ENCODE peak calls at places on chromosomes 4 and X, in seven cellular contexts. K is WTC11, W is ascending aorta, M is choroid plexus epithelial cell, O is MCF 10A, V is fibroblast of mammary gland, Z is breast epithelium. D is an unnamed sample.

GRCh38 chr4:106021737-106022410 is 126.6 kb downstream of the NPNT start:
- DNase-seq in K (no peak), W (no peak), M (no peak), O (no peak), V (no peak), Z (no peak), D (no peak)

GRCh38 chr4:1471443-1472147 is 65.4 kb upstream of the NKX1-1 start:
- DNase-seq in K (peak; percentile 11), W (no peak), M (no peak), O (no peak), V (no peak), Z (no peak), D (no peak)

GRCh38 chrX:103791233-103791632 is 14.6 kb downstream of the PLP1 start:
- DNase-seq in K (no peak), W (no peak), M (peak; percentile 41), O (no peak), V (no peak), Z (no peak), D (no peak)

GRCh38 chr4:5192271-5192670 is 141.0 kb downstream of the STK32B start:
- DNase-seq in K (no peak), W (no peak), M (no peak), O (no peak), V (no peak), Z (no peak), D (no peak)

GRCh38 chrX:9532349-9532748 is 67.5 kb downstream of the TBL1X start:
- DNase-seq in K (no peak), W (no peak), M (peak; percentile 51), O (no peak), V (peak; percentile 65), Z (no peak), D (no peak)

GRCh38 chr4:123603165-123603564 is 206.6 kb downstream of the SPRY1 start:
- DNase-seq in K (no peak), W (no peak), M (peak; percentile 52), O (peak; percentile 94), V (peak; percentile 56), Z (no peak), D (no peak)

GRCh38 chrX:48761674-48762471 is at the start of gene GLOD5:
- DNase-seq in K (peak; percentile 76), W (no peak), M (peak; percentile 34), O (peak; percentile 69), V (peak; percentile 3), Z (peak; percentile 67), D (peak; percentile 71)

GRCh38 chrX:23390979-23391378 is 56.3 kb downstream of the PTCHD1 start:
- DNase-seq in K (no peak), W (no peak), M (no peak), O (no peak), V (no peak), Z (no peak), D (no peak)

GRCh38 chrX:9907645-9908387 is 59.3 kb upstream of the CLDN34 start:
- DNase-seq in K (no peak), W (no peak), M (peak; percentile 74), O (peak; percentile 85), V (peak; percentile 81), Z (no peak), D (no peak)

GRCh38 chrX:39162322-39162721 is 361.1 kb downstream of the MID1IP1 start:
- DNase-seq in K (peak; percentile 26), W (no peak), M (no peak), O (no peak), V (no peak), Z (no peak), D (no peak)

DNA sequence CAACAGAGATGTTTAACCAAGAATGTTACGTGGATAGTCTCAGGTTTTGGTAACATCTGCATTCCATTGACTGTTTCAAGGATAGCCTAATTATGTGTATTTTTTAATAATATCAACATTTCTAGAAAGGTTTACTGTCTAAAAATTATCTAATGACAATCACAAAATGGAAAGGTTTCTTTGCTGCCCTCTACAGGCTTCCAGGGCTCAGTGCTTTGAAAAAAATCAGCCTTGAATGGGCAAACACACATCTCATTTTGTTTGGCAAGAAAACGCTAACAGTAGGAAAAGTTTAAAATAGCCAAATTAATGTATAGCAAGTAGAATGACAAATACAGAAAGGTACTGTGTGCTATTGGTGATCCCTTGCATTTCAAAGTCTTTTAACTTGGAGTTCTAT is 223.4 kb upstream of the PRPS2 start:
- DNase-seq in K (no peak), W (no peak), M (peak; percentile 17), O (peak; percentile 39), V (peak; percentile 25), Z (no peak), D (no peak)
- TF ChIP-seq CTCF in K (peak; percentile 21), W (no peak), M (peak; percentile 65), O (peak; percentile 51), V (peak; percentile 72), Z (no peak), D (peak; percentile 75)

GRCh38 chr4:6608758-6609414 is 31.6 kb upstream of the MRFAP1 start:
- DNase-seq in K (peak; percentile 38), W (no peak), M (peak; percentile 26), O (no peak), V (no peak), Z (no peak), D (no peak)
- TF ChIP-seq CTCF in K (no peak), W (no peak), M (peak; percentile 38), O (no peak), V (no peak), Z (no peak), D (no peak)

GRCh38 chr4:110171981-110172380 is 26.4 kb downstream of the ELOVL6 start:
- DNase-seq in K (no peak), W (no peak), M (no peak), O (no peak), V (no peak), Z (no peak), D (no peak)
- TF ChIP-seq CTCF in K (no peak), W (no peak), M (no peak), O (no peak), V (no peak), Z (no peak), D (no peak)

DNA sequence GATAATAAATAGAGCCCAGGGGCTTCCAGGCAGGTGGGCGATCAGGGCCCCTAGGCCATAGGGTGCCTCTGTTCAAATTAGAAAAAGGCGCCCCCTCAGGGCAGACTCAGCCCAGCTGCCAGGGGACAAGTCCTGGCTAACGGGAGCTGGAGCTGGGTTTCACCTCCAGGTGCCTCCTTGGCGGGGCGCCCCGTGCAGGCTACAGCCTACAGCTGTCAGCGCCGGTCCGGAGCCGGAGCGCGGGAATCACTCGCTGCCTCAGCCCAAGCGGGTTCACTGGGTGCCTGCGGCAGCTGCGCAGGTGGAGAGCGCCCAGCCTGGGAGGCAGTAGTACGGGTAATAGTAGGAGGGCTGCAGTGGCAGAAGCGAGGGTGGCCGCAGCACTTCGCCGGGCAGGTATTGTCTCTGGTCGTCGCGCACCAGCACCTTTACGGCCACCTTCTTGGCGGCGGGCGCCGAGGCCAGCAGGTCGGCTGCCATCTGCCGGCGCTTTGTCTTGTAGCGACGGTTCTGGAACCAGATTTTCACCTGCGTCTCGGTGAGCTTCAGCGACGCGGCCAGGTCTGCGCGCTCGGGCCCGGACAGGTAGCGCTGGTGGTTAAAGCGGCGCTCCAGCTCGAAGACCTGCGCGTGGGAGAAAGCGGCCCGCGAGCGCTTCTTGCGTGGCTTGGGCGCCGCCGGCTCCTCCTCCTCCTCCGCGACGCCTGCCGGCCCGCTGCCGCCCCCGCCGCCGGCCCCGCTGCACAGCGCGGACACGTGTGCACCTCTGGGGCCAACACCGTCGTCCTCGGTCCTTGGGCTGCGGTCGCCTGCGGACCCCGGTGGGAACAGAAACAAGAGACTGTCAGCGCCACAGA is 2.4 kb downstream of the NKX3-2 start:
- DNase-seq in K (peak; percentile 80), W (no peak), M (no peak), O (no peak), V (no peak), Z (no peak), D (peak; percentile 71)
- TF ChIP-seq CTCF in K (no peak), W (no peak), M (peak; percentile 38), O (no peak), V (peak; percentile 15), Z (peak; percentile 14), D (peak; percentile 46)

GRCh38 chr4:139015948-139016451 is 419 bp downstream of the NOCT start:
- DNase-seq in K (no peak), W (no peak), M (peak; percentile 48), O (peak; percentile 46), V (peak; percentile 32), Z (peak; percentile 25), D (no peak)
- TF ChIP-seq CTCF in K (no peak), W (no peak), M (no peak), O (no peak), V (no peak), Z (no peak), D (no peak)

DNA sequence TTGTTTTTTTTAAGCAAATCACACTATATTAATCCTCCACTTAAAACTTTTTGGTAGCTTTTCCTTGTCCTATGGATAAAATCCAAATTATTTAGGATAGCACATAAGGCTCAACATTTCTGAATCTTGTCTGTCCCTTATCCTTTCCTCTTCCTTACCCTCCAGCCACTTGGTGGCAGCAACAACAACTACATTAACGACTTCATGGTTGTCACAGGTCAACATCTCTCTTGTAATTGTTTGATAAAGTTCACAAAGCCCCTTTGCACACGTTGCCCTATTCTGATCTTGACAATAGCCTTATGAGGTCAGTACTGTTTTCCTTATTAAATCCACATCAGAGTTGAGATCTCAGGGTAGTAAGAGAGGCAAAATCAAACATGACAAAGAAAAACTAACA is 269.0 kb upstream of the PABPC4L start:
- DNase-seq in K (peak; percentile 32), W (no peak), M (peak; percentile 28), O (peak; percentile 31), V (peak; percentile 0), Z (no peak), D (no peak)
- TF ChIP-seq CTCF in K (peak; percentile 27), W (no peak), M (peak; percentile 39), O (no peak), V (no peak), Z (no peak), D (peak; percentile 66)

GRCh38 chr4:112952301-112952700 is 97.2 kb upstream of the ANK2 start:
- DNase-seq in K (no peak), W (no peak), M (no peak), O (no peak), V (no peak), Z (no peak), D (no peak)

GRCh38 chr4:112947616-112948015 is 101.8 kb upstream of the ANK2 start:
- DNase-seq in K (no peak), W (no peak), M (no peak), O (no peak), V (no peak), Z (no peak), D (no peak)

GRCh38 chr4:112953295-112953694 is 96.2 kb upstream of the ANK2 start:
- DNase-seq in K (no peak), W (no peak), M (no peak), O (no peak), V (no peak), Z (no peak), D (no peak)

GRCh38 chr4:112956458-112956857 is 93.0 kb upstream of the ANK2 start:
- DNase-seq in K (no peak), W (no peak), M (no peak), O (no peak), V (no peak), Z (no peak), D (no peak)

DNA sequence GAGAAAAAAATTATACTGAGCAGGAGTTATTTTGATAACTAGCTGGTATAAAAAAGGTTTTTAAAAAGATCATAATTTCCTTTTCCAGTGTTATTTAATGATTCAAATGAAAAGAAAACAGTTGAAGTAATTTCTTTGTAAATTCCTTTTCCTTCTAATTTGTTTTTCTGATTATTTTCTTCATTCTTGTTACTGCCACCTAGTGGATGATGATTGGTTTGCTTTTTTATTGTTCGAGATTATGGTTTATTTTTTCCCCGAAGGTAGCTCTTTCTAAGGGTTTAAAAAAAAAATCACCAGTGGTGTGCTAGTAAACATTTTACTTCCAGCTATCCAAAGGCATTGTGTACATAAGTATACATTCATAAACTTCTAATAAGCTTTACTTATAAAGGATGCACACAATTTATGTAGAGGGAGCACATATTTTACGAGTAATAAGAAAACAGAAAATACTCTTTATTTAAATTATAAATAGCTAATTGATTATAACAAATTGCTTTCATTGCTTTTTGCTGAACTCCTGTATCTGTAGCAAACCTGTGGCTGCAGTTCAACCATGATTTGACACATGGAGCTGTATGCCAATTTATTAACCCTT is 98.0 kb upstream of the ANK2 start:
- DNase-seq in K (no peak), W (no peak), M (peak; percentile 40), O (peak; percentile 21), V (peak; percentile 34), Z (no peak), D (no peak)
- TF ChIP-seq CTCF in K (peak; percentile 32), W (no peak), M (peak; percentile 57), O (peak; percentile 18), V (peak; percentile 58), Z (no peak), D (peak; percentile 83)

D was measured in type B pancreatic cell.